ENCODE peak calls at places on chromosomes 5 and 9, in seven cellular contexts. W is left cardiac atrium; C is dorsolateral prefrontal cortex; H is NCI-H1105 treated with DMSO at 0.1 percent for 48 hours; T is activated CD4-positive, alpha-beta T cell treated with anti-CD3 and anti-CD28 coated beads, Interleukin-2, amount 50 U/mL, for 1 hour; B is HT1080; M is Daoy. I is an unnamed sample.
A peak's percentile ranks its signal among the peaks of the same experiment; 100 is the strongest.

GRCh38 chr9:76365028-76365427 is 29.2 kb downstream of the RFK start:
- DNase-seq in B (peak; percentile 57), C (no peak), W (no peak), T (no peak), M (peak; percentile 48), H (no peak), I (no peak)

GRCh38 chr9:82781965-82782392 is 281.0 kb downstream of the RASEF start:
- DNase-seq in B (no peak), T (no peak), W (no peak), C (no peak), M (no peak), H (peak; percentile 97), I (no peak)

GRCh38 chr5:5605170-5605764 is 182.8 kb downstream of the ICE1 start:
- DNase-seq in M (peak; percentile 17), B (peak; percentile 49), T (no peak), C (no peak), W (peak; percentile 23), H (no peak), I (no peak)

GRCh38 chr5:15285901-15286583 is 213.9 kb upstream of the FBXL7 start:
- DNase-seq in C (peak; percentile 38), W (no peak), B (peak; percentile 92), M (peak; percentile 35), H (no peak), T (no peak), I (no peak)

GRCh38 chr9:114911167-114911821 is 19.1 kb downstream of the TNFSF8 start:
- DNase-seq in B (peak; percentile 55), W (no peak), H (peak; percentile 71), T (no peak), C (no peak), M (peak; percentile 60), I (no peak)

GRCh38 chr9:4573634-4574391 is 83.5 kb downstream of the SLC1A1 start:
- DNase-seq in H (no peak), M (no peak), T (no peak), W (no peak), C (no peak), B (no peak), I (no peak)

GRCh38 chr9:121281614-121282291 is 13.8 kb downstream of the GSN start:
- DNase-seq in B (peak; percentile 85), C (no peak), H (peak; percentile 38), M (peak; percentile 90), T (no peak), W (peak; percentile 87), I (peak; percentile 77)

GRCh38 chr5:2549354-2549753 is 202.1 kb downstream of the IRX2 start:
- DNase-seq in H (no peak), W (no peak), B (no peak), T (no peak), C (no peak), M (no peak), I (no peak)

GRCh38 chr5:40477856-40478546 is 201.7 kb upstream of the PTGER4 start:
- DNase-seq in B (peak; percentile 86), H (no peak), W (no peak), C (no peak), T (no peak), M (peak; percentile 87), I (no peak)

GRCh38 chr9:123548749-123549545 is 192.9 kb downstream of the CRB2 start:
- DNase-seq in T (no peak), B (no peak), W (no peak), C (no peak), H (no peak), M (no peak), I (no peak)

GRCh38 chr5:64462391-64462790 is 43.4 kb upstream of the RGS7BP start:
- DNase-seq in B (no peak), C (no peak), W (no peak), T (no peak), H (no peak), M (no peak), I (no peak)

GRCh38 chr5:178589180-178590140 is 733 bp downstream of the COL23A1 start:
- DNase-seq in T (no peak), C (no peak), M (peak; percentile 75), W (peak; percentile 48), H (peak; percentile 1), B (no peak), I (no peak)

GRCh38 chr9:93682155-93682968 is 106.0 kb downstream of the PHF2 start:
- DNase-seq in H (peak; percentile 63), B (peak; percentile 30), C (peak; percentile 66), M (peak; percentile 51), T (peak; percentile 57), W (peak; percentile 62), I (no peak)

GRCh38 chr5:131413605-131414559 is 150.0 kb downstream of the CDC42SE2 start:
- DNase-seq in B (no peak), T (no peak), C (no peak), H (no peak), M (no peak), W (no peak), I (no peak)

GRCh38 chr9:71795097-71795807 is 26.9 kb upstream of the CEMIP2 start:
- DNase-seq in W (no peak), B (no peak), T (no peak), C (no peak), H (no peak), M (no peak), I (no peak)

GRCh38 chr9:134291452-134291881 is 34.8 kb upstream of the RXRA start:
- DNase-seq in M (no peak), C (no peak), H (no peak), B (no peak), T (no peak), W (peak; percentile 25), I (no peak)